ENCODE peak calls at places on chromosome 19, in seven cellular contexts. Y is hepatocyte, Q is cardiac muscle cell, V is WTC11, G is upper lobe of right lung, P is colonic mucosa, L is fibroblast of lung. N is an unnamed sample.

GRCh38 chr19:18157465-18158063 is 4.6 kb downstream of the PIK3R2 start:
- DNase-seq in Y (peak), Q (no peak), V (peak), G (no peak), P (no peak), L (no peak), N (no peak)

GRCh38 chr19:45439190-45439568 is 15.5 kb upstream of the ERCC1 start:
- DNase-seq in Y (no peak), Q (no peak), V (no peak), G (no peak), P (no peak), L (no peak), N (no peak)

GRCh38 chr19:1566392-1567115 is 1.6 kb downstream of the MEX3D start:
- DNase-seq in Y (peak), Q (peak), V (peak), G (peak), P (peak), L (peak), N (peak)

GRCh38 chr19:35162471-35163326 is 8.2 kb downstream of the FXYD5 start:
- DNase-seq in Y (no peak), Q (no peak), V (no peak), G (no peak), P (no peak), L (no peak), N (no peak)

GRCh38 chr19:12611361-12611699 is 610 bp downstream of the ZNF791 start:
- DNase-seq in Y (peak), Q (peak), V (peak), G (peak), P (peak), L (peak), N (peak)

GRCh38 chr19:28009696-28010095 is 1203.3 kb downstream of the UQCRFS1 start:
- DNase-seq in Y (no peak), Q (no peak), V (no peak), G (no peak), P (no peak), L (no peak), N (no peak)

GRCh38 chr19:51708811-51709210 is 15.0 kb downstream of the HAS1 start:
- DNase-seq in Y (no peak), Q (no peak), V (no peak), G (no peak), P (no peak), L (no peak), N (no peak)

GRCh38 chr19:45150180-45150579 is 10.6 kb downstream of the NKPD1 start:
- DNase-seq in Y (no peak), Q (no peak), V (no peak), G (no peak), P (no peak), L (no peak), N (no peak)

GRCh38 chr19:11652492-11652891 is 55.2 kb downstream of the ZNF627 start:
- DNase-seq in Y (no peak), Q (no peak), V (no peak), G (no peak), P (no peak), L (no peak), N (no peak)

GRCh38 chr19:38726761-38727301 is 17.4 kb downstream of the CAPN12 start:
- DNase-seq in Y (no peak), Q (no peak), V (no peak), G (no peak), P (no peak), L (no peak), N (no peak)

GRCh38 chr19:32273483-32273882 is 71.9 kb upstream of the ZNF507 start:
- DNase-seq in Y (no peak), Q (no peak), V (no peak), G (no peak), P (no peak), L (no peak), N (no peak)

GRCh38 chr19:18514800-18515682 is 6.8 kb downstream of the ELL start:
- DNase-seq in Y (peak), Q (peak), V (no peak), G (peak), P (peak), L (peak), N (peak)

GRCh38 chr19:19653597-19654147 is 9.8 kb downstream of the ATP13A1 start:
- DNase-seq in Y (peak), Q (no peak), V (no peak), G (no peak), P (no peak), L (no peak), N (no peak)

GRCh38 chr19:19656451-19657396 is 6.8 kb downstream of the ATP13A1 start:
- DNase-seq in Y (no peak), Q (no peak), V (no peak), G (no peak), P (no peak), L (no peak), N (no peak)

GRCh38 chr19:19655641-19656343 is 7.7 kb downstream of the ATP13A1 start:
- DNase-seq in Y (no peak), Q (no peak), V (no peak), G (no peak), P (no peak), L (no peak), N (no peak)

GRCh38 chr19:19654441-19654840 is 9.0 kb downstream of the ATP13A1 start:
- DNase-seq in Y (no peak), Q (no peak), V (no peak), G (no peak), P (no peak), L (no peak), N (no peak)

GRCh38 chr19:19655051-19655594 is 8.4 kb downstream of the ATP13A1 start:
- DNase-seq in Y (no peak), Q (no peak), V (no peak), G (no peak), P (no peak), L (no peak), N (no peak)
- TF ChIP-seq CTCF in Y (no peak), Q (no peak), V (no peak), G (no peak), P (no peak), L (no peak), N (no peak)

DNA sequence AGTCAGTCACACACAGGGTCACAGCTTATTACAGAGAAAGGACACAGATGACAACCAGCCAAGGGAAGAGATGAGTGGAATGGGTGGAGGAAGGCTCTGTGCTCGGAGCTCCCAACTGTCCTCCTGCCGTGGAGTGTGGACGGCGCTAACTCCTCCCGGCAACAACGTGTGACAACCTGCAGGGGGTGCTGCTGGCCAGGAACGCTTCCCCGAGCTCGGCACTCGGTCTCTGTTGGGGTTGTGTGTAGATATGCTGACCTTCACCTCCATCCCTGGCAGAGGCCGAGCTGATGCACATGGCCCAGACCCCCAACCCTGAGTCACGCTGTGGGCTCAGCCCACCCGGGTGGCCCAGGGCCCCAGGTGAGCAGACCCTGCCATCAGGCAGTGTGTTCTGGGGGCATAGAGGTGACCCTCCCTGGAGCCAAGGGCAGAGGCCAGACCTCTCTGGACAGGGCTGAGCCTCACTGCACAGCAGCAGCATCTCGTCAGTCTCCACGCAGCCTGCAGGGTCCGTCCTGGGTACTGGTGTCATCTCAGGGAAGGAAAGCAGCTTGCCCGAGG is 14.1 kb downstream of the ZNF444 start:
- DNase-seq in Y (no peak), Q (no peak), V (peak), G (no peak), P (no peak), L (no peak), N (no peak)
- TF ChIP-seq CTCF in Y (peak), Q (peak), V (peak), G (peak), P (no peak), L (peak), N (peak)

DNA sequence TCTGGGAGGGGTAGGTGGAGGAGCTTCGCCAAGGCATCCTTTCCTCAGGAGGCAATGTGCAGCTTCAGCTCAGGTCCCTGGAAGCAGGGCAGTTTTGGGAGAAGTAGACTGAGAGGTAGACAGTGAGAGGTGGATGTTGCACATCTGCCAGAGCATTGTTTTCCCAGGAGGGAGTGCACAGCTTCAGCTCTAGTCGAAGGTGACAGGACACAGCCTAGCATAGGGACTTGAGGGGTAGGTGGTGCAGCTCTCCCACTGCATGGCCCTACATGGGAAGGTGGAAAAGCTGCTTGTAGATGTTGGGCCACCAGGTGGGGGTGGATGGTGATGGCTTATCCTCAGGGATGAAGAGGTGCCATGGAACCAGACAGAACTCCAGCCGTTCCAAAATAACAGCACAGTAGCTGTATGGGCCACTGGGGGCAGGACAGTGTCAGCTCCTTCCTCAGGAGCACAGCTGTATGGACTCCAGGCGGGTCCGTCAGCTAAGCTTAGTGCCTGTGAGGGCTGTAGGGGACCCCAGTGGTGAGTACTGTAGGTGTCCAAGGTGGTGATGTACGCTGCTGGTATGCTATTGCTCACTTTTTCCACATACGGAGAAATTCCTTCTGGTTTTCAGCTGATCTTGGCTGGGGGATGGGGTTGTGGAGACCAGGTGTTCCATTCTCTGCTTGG is 17.4 kb upstream of the ZNF543 start:
- DNase-seq in Y (no peak), Q (no peak), V (peak), G (no peak), P (no peak), L (no peak), N (no peak)
- TF ChIP-seq CTCF in Y (no peak), Q (no peak), V (no peak), G (no peak), P (no peak), L (no peak), N (no peak)

DNA sequence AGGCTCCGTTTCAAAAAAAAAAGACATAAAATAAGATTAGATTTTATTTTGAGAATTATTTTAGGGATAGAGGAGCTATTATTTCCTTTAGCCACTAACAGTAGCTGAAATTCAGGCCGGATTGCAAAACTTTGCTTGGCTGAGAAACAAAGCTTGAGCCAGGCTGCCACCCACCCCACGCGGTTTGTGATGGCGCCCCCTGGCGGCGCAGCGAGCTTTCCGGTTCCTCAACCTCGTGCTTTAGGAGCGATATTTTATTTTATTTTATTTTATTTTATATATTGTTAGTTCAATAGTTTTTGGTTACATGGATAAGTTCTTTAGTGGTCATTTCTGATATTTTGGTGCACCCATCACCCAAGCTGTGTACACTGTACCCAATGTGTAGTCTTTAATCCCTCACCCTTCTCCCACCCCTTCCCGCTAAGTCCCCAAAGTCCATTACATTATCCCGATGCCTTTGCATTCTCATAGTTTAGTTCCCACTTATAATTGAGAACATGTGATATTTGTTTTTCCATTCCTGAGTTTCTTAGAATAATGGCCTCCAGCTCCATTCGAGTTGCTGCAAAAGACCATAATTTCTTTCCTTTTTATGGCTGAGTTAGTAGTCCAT is 19.8 kb upstream of the CEACAM4 start:
- DNase-seq in Y (no peak), Q (no peak), V (peak), G (peak), P (no peak), L (no peak), N (peak)
- TF ChIP-seq CTCF in Y (no peak), Q (peak), V (peak), G (peak), P (no peak), L (peak), N (peak)